ENCODE peak calls at places on chromosomes 16 and 17, in seven cellular contexts. B is stomach; K is heart right ventricle; V is Panc1; S is naive thymus-derived CD4-positive, alpha-beta T cell; M is activated T-cell treated with anti-CD3 and anti-CD28 coated beads, Interleukin-2, amount 50 U/mL, for 72 hours; H is fibroblast of villous mesenchyme. O is an unnamed sample.

GRCh38 chr17:63497708-63498483 is 21.0 kb downstream of the ACE start:
- DNase-seq in B (no peak), S (no peak), M (no peak), K (no peak), V (no peak), H (peak; percentile 6), O (no peak)

GRCh38 chr17:9212376-9213310 is 191.3 kb downstream of the NTN1 start:
- DNase-seq in B (no peak), V (no peak), K (no peak), S (no peak), H (no peak), M (no peak), O (no peak)

GRCh38 chr17:71325886-71326285 is 794.9 kb upstream of the SOX9 start:
- DNase-seq in S (no peak), K (no peak), B (no peak), M (no peak), V (no peak), H (no peak), O (no peak)

GRCh38 chr17:9531080-9531479 is 44.5 kb downstream of the STX8 start:
- DNase-seq in K (no peak), M (no peak), H (peak; percentile 34), V (no peak), B (no peak), S (no peak), O (no peak)

GRCh38 chr16:86072328-86073102 is 173.6 kb downstream of the IRF8 start:
- DNase-seq in M (peak; percentile 32), V (peak; percentile 38), S (peak; percentile 3), B (peak; percentile 61), H (peak; percentile 81), K (peak; percentile 54), O (peak; percentile 68)

GRCh38 chr16:86590501-86591144 is 12.3 kb downstream of the FOXL1 start:
- DNase-seq in M (no peak), K (no peak), V (no peak), B (no peak), H (peak; percentile 46), S (no peak), O (peak; percentile 89)

GRCh38 chr17:72599891-72600290 is 479.1 kb downstream of the SOX9 start:
- DNase-seq in M (no peak), H (no peak), V (no peak), S (no peak), B (no peak), K (no peak), O (no peak)

GRCh38 chr17:1008008-1008761 is 11.3 kb downstream of the TIMM22 start:
- DNase-seq in M (no peak), K (peak; percentile 56), H (no peak), S (no peak), B (no peak), V (no peak), O (no peak)

GRCh38 chr17:80885922-80886582 is 105.6 kb upstream of the CHMP6 start:
- DNase-seq in K (no peak), V (no peak), H (no peak), M (no peak), B (no peak), S (no peak), O (no peak)

GRCh38 chr16:4935231-4935855 is 1.6 kb downstream of the PPL start:
- DNase-seq in H (peak; percentile 83), S (no peak), M (no peak), V (no peak), B (peak; percentile 83), K (peak; percentile 90), O (no peak)

GRCh38 chr16:88505405-88506082 is 52.5 kb downstream of the ZFPM1 start:
- DNase-seq in B (peak; percentile 88), K (peak; percentile 54), V (no peak), M (peak; percentile 53), S (peak; percentile 80), H (peak; percentile 7), O (no peak)

GRCh38 chr16:67844441-67844840 is 2.3 kb upstream of the NUTF2 start:
- DNase-seq in H (peak; percentile 30), M (no peak), B (no peak), S (no peak), K (no peak), V (no peak), O (no peak)

GRCh38 chr17:79306688-79307323 is 232.2 kb downstream of the ENGASE start:
- DNase-seq in B (peak; percentile 68), S (no peak), K (peak; percentile 41), H (no peak), M (no peak), V (no peak), O (no peak)

GRCh38 chr17:73639322-73639721 is 4.9 kb downstream of the SDK2 start:
- DNase-seq in H (no peak), M (no peak), K (no peak), B (peak; percentile 14), S (no peak), V (no peak), O (no peak)

GRCh38 chr17:7405882-7406825 is 1.5 kb upstream of the NLGN2 start:
- DNase-seq in K (no peak), V (no peak), B (no peak), H (no peak), S (no peak), M (no peak), O (no peak)

GRCh38 chr17:42748906-42749798 is 4.3 kb upstream of the EZH1 start:
- DNase-seq in K (no peak), M (no peak), H (no peak), S (no peak), V (no peak), B (peak; percentile 31), O (no peak)

GRCh38 chr17:65896889-65897288 is 295.0 kb downstream of the CEP112 start:
- DNase-seq in M (no peak), K (no peak), H (no peak), S (no peak), V (no peak), B (no peak), O (no peak)

GRCh38 chr17:76082326-76083251 is 3.6 kb downstream of the ZACN start:
- DNase-seq in B (no peak), M (no peak), V (no peak), K (no peak), S (no peak), H (no peak), O (no peak)

GRCh38 chr17:27530791-27531391 is 74.6 kb downstream of the KSR1 start:
- DNase-seq in B (no peak), S (no peak), V (no peak), M (no peak), K (no peak), H (peak; percentile 79), O (no peak)

GRCh38 chr16:57648125-57648524 is 19.7 kb downstream of the ADGRG1 start:
- DNase-seq in H (no peak), V (no peak), S (no peak), B (no peak), M (no peak), K (no peak), O (no peak)

O was measured in astrocyte of the cerebellum.